ENCODE peak calls at places on chromosomes 16 and 17, in eight cellular contexts. C is GM23248, F is neural progenitor cell, P is HCT116, U is PC-9, V is H1, O is keratinocyte, X is fibroblast of lung. J is an unnamed sample.

GRCh38 chr16:19844945-19845641 is 39.6 kb downstream of the GPRC5B start:
- DNase-seq in C (peak; percentile 96), F (no peak), P (no peak), U (no peak), V (no peak), O (no peak), X (peak; percentile 87), J (peak; percentile 53)

GRCh38 chr17:11880714-11881113 is 116.6 kb downstream of the ZNF18 start:
- DNase-seq in C (peak; percentile 1), F (peak; percentile 48), P (peak; percentile 48), U (no peak), V (no peak), O (peak; percentile 2), X (no peak), J (peak; percentile 56)

GRCh38 chr17:38730526-38731379 is 612 bp downstream of the CISD3 start:
- DNase-seq in C (peak; percentile 81), F (peak; percentile 51), P (no peak), U (peak; percentile 64), V (peak; percentile 77), O (no peak), X (peak; percentile 44), J (peak; percentile 46)

GRCh38 chr16:4306439-4307214 is 9.2 kb upstream of the GLIS2 start:
- DNase-seq in C (no peak), F (peak; percentile 45), P (no peak), U (no peak), V (no peak), O (no peak), X (no peak), J (no peak)

GRCh38 chr17:17781591-17782424 is 55.0 kb downstream of the SREBF1 start:
- DNase-seq in C (peak; percentile 69), F (peak; percentile 78), P (no peak), U (no peak), V (peak; percentile 68), O (no peak), X (peak; percentile 64), J (peak; percentile 45)

GRCh38 chr16:8862309-8863130 is 6.3 kb downstream of the CARHSP1 start:
- DNase-seq in C (no peak), F (no peak), P (no peak), U (no peak), V (no peak), O (no peak), X (no peak), J (no peak)

GRCh38 chr17:60959696-60960095 is 282.0 kb downstream of the BCAS3 start:
- DNase-seq in C (no peak), F (no peak), P (no peak), U (no peak), V (no peak), O (no peak), X (no peak), J (no peak)

GRCh38 chr16:12381662-12382061 is 405.1 kb downstream of the SNX29 start:
- DNase-seq in C (no peak), F (no peak), P (no peak), U (no peak), V (no peak), O (no peak), X (no peak), J (no peak)

GRCh38 chr16:71311553-71312158 is 22.5 kb upstream of the CMTR2 start:
- DNase-seq in C (peak; percentile 38), F (peak; percentile 87), P (no peak), U (no peak), V (peak; percentile 70), O (no peak), X (peak; percentile 6), J (peak; percentile 17)

GRCh38 chr17:48646183-48647102 is 20.3 kb upstream of the HOXB9 start:
- DNase-seq in C (no peak), F (peak; percentile 42), P (peak; percentile 53), U (no peak), V (peak; percentile 75), O (no peak), X (no peak), J (no peak)
- TF ChIP-seq EZH2 in C (no peak), F (peak; percentile 95), P (no peak), U (no peak), V (peak; percentile 92), O (peak; percentile 35), X (peak; percentile 64), J (no peak)

DNA sequence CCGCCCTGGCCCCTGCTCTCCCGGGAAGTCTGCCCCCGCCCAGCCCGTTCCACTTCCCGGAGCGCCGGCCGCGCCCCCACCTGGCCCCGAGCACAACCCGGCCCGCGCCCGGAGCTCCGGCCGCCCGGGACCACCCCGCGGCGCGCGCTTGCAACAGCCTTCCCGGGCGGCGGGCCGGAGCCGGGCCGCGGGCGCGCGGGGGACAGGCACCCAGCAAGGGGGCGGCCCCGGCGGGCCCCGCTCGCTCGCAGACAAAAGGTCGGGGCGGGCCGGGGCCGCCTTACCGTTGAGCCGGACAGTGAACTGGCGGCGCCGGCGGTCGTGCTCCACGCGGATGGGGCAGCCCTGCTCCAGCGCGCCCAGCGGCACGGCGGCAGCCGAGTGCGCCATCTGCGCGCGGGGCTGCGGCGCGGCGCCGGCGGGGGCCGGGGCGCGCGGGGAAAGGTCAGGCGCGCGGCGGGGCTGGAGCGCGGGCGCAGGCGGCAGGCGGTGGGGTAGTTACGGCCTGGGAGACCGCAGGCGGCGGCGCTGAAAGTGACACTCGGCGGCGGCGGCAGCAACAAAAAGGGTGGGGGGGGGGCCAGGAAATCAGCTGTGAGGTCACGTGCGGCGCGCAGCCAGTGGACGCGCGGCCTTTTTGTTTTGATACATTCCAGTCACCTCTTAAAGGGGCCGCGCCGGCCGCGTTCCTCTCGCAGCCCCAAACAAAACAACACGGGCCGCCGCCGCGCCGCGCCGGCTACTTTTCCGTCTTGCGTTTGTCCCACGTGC is at the start of gene NATD1:
- DNase-seq in C (peak; percentile 93), F (peak; percentile 96), P (peak; percentile 65), U (peak; percentile 58), V (peak; percentile 73), O (no peak), X (peak; percentile 80), J (peak; percentile 75)
- H3K27ac ChIP-seq in C (no peak within 1 kb of the TSS), F (no peak within 1 kb of the TSS), P (peak within 1 kb of the TSS; percentile 29), U (no peak within 1 kb of the TSS), V (no peak within 1 kb of the TSS), O (peak within 1 kb of the TSS; percentile 52), X (no peak within 1 kb of the TSS), J (no peak within 1 kb of the TSS)

DNA sequence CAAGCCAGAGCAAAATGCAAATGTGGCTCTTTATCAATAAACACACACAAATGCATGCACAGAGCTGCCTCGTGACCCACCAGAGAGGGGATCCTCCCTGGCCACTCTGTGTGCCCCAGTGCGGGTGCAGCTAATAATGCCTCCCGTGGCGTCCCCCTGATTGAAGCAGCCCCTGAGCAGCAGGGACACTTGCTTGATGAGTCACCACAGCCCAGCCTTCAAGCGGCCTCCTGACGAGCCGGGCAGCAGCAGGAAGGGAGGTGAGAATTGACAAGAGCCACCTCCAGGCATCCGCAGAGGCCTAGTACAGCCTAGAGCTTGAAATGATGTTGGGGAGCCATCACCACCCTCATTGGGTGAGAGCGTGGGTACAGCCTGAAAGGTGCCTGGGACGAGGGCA is 143.8 kb downstream of the CCDC182 start:
- DNase-seq in C (no peak), F (no peak), P (no peak), U (no peak), V (no peak), O (no peak), X (peak; percentile 28), J (no peak)
- H3K4me1 ChIP-seq in C (peaks cover 5% of the 10 kb centered on the region), F (peaks cover 42% of the 10 kb centered on the region), P (peaks cover 13% of the 10 kb centered on the region), U (no peaks in the 10 kb centered on the region), V (peaks cover 7% of the 10 kb centered on the region), O (no peaks in the 10 kb centered on the region), X (peaks cover 6% of the 10 kb centered on the region), J (peaks cover 11% of the 10 kb centered on the region)

GRCh38 chr17:81648013-81648706 is 8.2 kb downstream of the PDE6G start:
- DNase-seq in C (peak; percentile 33), F (no peak), P (no peak), U (no peak), V (peak; percentile 79), O (no peak), X (no peak), J (no peak)
- TF ChIP-seq EZH2 in C (peak; percentile 38), F (no peak), P (no peak), U (no peak), V (no peak), O (peak; percentile 19), X (peak; percentile 52), J (no peak)

GRCh38 chr17:1039119-1039507 is 42.2 kb downstream of the TIMM22 start:
- DNase-seq in C (no peak), F (no peak), P (no peak), U (no peak), V (no peak), O (no peak), X (no peak), J (no peak)
- H3K27ac ChIP-seq in C (no peak overlapping the region), F (no peak overlapping the region), P (no peak overlapping the region), U (no peak overlapping the region), V (no peak overlapping the region), O (no peak overlapping the region), X (no peak overlapping the region), J (no peak overlapping the region)

J was measured in PC-3.